ENCODE peak calls at places on chromosomes 16 and 17, in nine cellular contexts. K is tibial artery, Z is PC-3, Y is uterus, L is dorsolateral prefrontal cortex, U is fibroblast of villous mesenchyme, B is choroid plexus epithelial cell, N is GM06990, R is bronchial epithelial cell. F is an unnamed sample.

GRCh38 chr17:1970843-1971384 is 54.2 kb downstream of the RTN4RL1 start:
- DNase-seq in K (no peak), Z (no peak), Y (no peak), L (no peak), U (no peak), B (no peak), N (no peak), R (no peak), F (no peak)

GRCh38 chr16:56352351-56353053 is 72.8 kb downstream of the AMFR start:
- DNase-seq in K (peak), Z (no peak), Y (peak), L (no peak), U (no peak), B (no peak), N (no peak), R (no peak), F (no peak)

GRCh38 chr17:48850792-48851325 is 20.0 kb downstream of the CALCOCO2 start:
- DNase-seq in K (no peak), Z (no peak), Y (no peak), L (no peak), U (no peak), B (no peak), N (no peak), R (no peak), F (no peak)

GRCh38 chr17:12637015-12637414 is 28.7 kb upstream of the MYOCD start:
- DNase-seq in K (no peak), Z (peak), Y (no peak), L (no peak), U (peak), B (peak), N (no peak), R (peak), F (peak)

GRCh38 chr17:31753011-31753410 is 106.0 kb downstream of the COPRS start:
- DNase-seq in K (no peak), Z (peak), Y (no peak), L (no peak), U (no peak), B (no peak), N (no peak), R (no peak), F (peak)

GRCh38 chr16:50037791-50038190 is 12.8 kb downstream of the CNEP1R1 start:
- DNase-seq in K (no peak), Z (no peak), Y (no peak), L (no peak), U (peak), B (peak), N (no peak), R (peak), F (peak)

GRCh38 chr17:79792984-79793923 is 3.6 kb downstream of the CBX8 start:
- DNase-seq in K (peak), Z (no peak), Y (no peak), L (no peak), U (peak), B (peak), N (no peak), R (no peak), F (no peak)

GRCh38 chr16:88045820-88046303 is 94.6 kb downstream of the BANP start:
- DNase-seq in K (no peak), Z (no peak), Y (no peak), L (no peak), U (no peak), B (no peak), N (peak), R (no peak), F (no peak)

GRCh38 chr17:57045868-57046671 is 39.0 kb upstream of the AKAP1 start:
- DNase-seq in K (peak), Z (no peak), Y (no peak), L (no peak), U (no peak), B (no peak), N (peak), R (no peak), F (no peak)

GRCh38 chr17:79983456-79983855 is 52.2 kb downstream of the TBC1D16 start:
- DNase-seq in K (peak), Z (no peak), Y (no peak), L (no peak), U (no peak), B (no peak), N (no peak), R (no peak), F (no peak)

GRCh38 chr17:82667668-82668000 is 19.4 kb upstream of the WDR45B start:
- DNase-seq in K (no peak), Z (no peak), Y (no peak), L (no peak), U (no peak), B (no peak), N (no peak), R (no peak), F (no peak)

GRCh38 chr16:56237451-56237930 is 46.2 kb downstream of the GNAO1 start:
- DNase-seq in K (peak), Z (no peak), Y (no peak), L (no peak), U (no peak), B (no peak), N (no peak), R (no peak), F (no peak)

GRCh38 chr16:88602091-88602490 is 31.9 kb downstream of the ZC3H18 start:
- DNase-seq in K (no peak), Z (no peak), Y (no peak), L (no peak), U (no peak), B (no peak), N (no peak), R (no peak), F (no peak)

GRCh38 chr16:60059141-60059540 is 1325.0 kb upstream of the GOT2 start:
- DNase-seq in K (no peak), Z (no peak), Y (no peak), L (no peak), U (no peak), B (no peak), N (no peak), R (no peak), F (no peak)

GRCh38 chr16:649646-650045 is 481 bp downstream of the WDR90 start:
- DNase-seq in K (no peak), Z (no peak), Y (no peak), L (no peak), U (no peak), B (no peak), N (no peak), R (no peak), F (no peak)

DNA sequence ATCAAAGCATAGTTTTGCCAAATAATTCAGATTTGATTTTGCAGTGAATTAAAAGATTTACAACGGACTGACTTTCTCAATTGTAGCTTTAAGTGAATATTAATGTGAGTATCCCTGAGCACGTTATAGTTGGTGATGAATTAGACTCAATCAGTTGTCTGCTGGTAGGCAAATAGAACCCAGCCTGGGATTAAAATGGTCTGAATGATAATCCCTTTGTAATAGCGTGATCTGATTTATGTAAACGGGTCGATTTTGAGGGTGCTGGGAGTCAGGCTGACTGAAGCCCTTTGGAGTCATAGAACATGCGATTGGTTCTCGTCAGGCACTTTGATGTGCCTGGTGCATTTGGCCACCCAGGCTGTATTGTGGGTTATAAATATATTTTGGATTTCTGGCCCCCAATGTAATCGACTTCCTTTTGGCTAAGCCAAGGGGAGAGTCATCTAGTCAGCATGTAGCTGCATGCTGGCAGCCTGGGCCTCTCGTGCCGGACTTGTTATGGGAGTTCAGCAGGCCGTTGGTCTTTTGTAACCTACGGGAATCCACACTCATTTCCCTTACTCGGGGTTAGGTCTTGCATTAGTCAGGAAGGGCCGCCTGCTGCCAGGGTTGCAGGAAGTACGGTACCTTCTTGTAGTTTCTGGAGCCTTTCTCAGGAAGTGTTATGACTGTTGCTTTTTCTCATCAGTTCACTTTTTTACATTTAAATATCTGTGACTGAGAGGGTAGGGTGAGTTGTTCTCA is 5.4 kb downstream of the PGS1 start:
- DNase-seq in K (peak), Z (peak), Y (peak), L (peak), U (peak), B (peak), N (peak), R (peak), F (peak)
- H3K4me3 ChIP-seq in K (no peak), Z (no peak), Y (no peak), L (no peak), U (no peak), B (no peak), N (no peak), R (no peak), F (no peak)

DNA sequence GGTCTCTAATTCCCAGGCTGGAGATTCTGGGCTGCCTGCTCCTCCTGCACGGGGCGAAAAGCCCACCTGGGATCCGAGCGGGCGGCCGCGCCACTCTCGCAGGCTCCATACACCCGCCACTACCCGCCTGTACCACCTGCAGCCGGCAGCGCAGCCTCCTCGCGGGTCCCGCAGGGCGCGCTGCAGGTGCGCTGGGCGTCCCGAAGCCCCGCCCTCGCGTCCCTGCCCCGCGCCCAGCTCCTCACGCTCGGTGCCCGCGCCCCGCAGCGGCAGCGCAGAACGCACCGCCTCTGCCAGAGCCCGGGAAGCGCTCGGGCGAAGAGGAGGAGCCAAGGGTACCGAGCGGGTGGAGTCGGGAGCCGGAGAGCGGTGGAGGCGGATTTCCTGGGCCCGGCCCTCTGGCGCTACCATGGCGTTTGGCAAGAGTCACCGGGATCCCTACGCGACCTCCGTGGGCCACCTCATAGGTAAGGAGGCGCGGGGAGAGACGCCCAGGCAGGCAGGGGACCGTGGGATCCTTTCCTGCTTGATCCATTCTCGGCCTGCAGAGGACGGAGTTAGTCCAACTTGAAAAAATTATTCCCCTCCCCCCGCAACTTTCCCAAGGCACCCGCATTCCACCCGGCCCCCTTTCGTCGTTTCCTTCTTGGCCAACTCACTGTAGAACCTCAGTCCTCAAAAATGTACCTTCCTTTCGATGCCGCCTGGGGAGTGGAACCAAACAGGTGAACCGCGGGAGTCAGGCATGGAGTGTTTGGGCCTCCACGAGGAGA is at the start of gene TOM1L1:
- DNase-seq in K (peak), Z (peak), Y (peak), L (no peak), U (peak), B (peak), N (peak), R (peak), F (peak)
- TF ChIP-seq CTCF in K (no peak), Z (peak), Y (no peak), L (peak), U (no peak), B (peak), N (peak), R (peak), F (no peak)

DNA sequence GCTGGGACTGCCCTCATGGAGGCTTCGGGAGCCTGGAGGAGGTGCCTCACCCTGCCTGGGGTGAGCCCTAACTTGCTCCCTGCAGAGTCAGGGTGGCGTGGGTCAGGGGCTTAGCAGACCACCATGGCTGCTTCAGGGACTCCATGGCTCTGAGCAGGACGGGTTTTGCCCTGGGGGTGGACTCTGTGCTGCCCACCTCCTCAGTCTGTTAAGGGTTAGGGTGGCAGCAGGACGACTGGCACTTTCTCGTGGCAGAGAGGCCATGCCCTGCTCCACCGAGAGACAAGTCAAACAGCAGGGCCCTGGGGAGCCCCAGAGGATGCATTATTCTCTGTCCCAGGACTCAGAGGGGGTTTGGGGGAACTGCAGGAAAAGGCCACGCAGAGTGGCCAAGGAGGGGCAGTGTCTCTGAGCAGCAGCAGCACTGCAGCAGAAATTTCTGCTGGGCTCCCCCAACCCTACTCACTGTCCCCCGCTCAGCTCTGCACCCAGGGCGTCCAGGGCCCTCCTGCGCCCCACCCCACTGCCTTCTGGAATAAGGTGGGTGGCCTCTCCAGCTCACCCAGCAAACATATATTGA is 1.8 kb upstream of the PRSS22 start:
- DNase-seq in K (peak), Z (no peak), Y (no peak), L (no peak), U (no peak), B (no peak), N (no peak), R (no peak), F (no peak)
- H3K4me3 ChIP-seq in K (no peak), Z (no peak), Y (no peak), L (no peak), U (no peak), B (no peak), N (no peak), R (no peak), F (no peak)

DNA sequence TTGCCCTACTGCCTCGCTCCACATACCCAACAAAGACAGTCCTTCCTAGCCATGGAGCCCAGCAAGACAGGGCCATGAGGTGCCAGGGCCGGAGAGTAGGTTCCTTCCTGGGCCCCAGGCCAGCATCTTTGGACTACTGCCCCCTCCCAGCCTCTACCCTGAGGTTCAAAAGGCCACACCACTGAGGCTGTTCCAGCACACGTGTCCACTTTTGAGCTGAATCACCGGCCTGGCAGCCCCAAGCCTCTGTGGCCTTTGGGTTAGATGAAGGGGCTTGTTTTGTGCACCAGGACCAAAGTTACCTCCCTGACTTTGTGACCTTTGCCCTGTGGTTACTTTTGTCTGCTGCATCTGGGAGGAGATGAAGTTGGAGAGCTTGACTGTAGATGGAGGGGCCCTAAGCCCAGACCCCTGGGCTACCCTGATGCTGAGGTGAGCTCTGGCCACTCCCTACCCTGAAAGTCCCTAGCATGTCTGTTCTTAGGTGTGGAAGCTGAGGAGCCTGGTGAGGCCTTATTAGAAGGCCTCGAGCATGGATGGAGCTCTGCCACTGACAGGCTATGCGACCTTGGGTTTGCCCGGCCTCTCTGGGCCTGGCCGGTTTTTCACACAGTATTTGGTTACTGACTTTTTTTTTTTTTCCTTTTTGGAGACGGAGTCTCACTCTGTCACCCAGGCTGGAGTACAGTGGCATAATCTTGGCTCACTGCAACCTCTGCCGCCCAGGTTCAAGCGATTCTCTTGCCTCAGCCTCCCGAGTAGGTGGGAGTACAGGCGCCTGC is 12.0 kb downstream of the SEZ6 start:
- DNase-seq in K (no peak), Z (no peak), Y (no peak), L (no peak), U (no peak), B (no peak), N (no peak), R (no peak), F (no peak)
- TF ChIP-seq CTCF in K (no peak), Z (no peak), Y (no peak), L (no peak), U (no peak), B (no peak), N (no peak), R (no peak), F (no peak)

F was measured in epithelial cell of esophagus.